ENCODE peak calls at places on chromosomes 16 and 17, in seven cellular contexts. W is NCI-H1930; V is iris pigment epithelial cell; R is A172; N is amniotic stem cell; P is skeletal muscle cell; D is effector CD4-positive, alpha-beta T cell. X is an unnamed sample.

GRCh38 chr16:58678716-58679115 is 5.9 kb downstream of the SLC38A7 start:
- DNase-seq in R (no peak), W (no peak), P (no peak), D (no peak), N (no peak), V (no peak), X (no peak)

GRCh38 chr16:48105456-48105855 is 50.3 kb downstream of the ABCC12 start:
- DNase-seq in P (no peak), D (no peak), R (no peak), N (no peak), W (no peak), V (no peak), X (no peak)

GRCh38 chr17:7834554-7834890 is 505 bp downstream of the KDM6B start:
- DNase-seq in N (no peak), W (no peak), P (no peak), V (peak), D (peak), R (peak), X (no peak)

GRCh38 chr17:36949461-36949927 is 740 bp downstream of the AATF start:
- DNase-seq in R (peak), V (peak), P (no peak), W (no peak), N (no peak), D (no peak), X (peak)

GRCh38 chr16:11109551-11109950 is 146.5 kb downstream of the SOCS1 start:
- DNase-seq in N (no peak), R (no peak), D (no peak), W (no peak), P (no peak), V (no peak), X (no peak)

GRCh38 chr17:40477796-40478195 is 23.6 kb downstream of the TNS4 start:
- DNase-seq in R (no peak), V (no peak), D (no peak), W (no peak), P (no peak), N (no peak), X (no peak)

GRCh38 chr16:17590711-17591654 is 120.2 kb upstream of the XYLT1 start:
- DNase-seq in N (no peak), D (peak), W (no peak), R (no peak), P (no peak), V (no peak), X (no peak)

GRCh38 chr17:28970879-28971278 is 19.6 kb upstream of the PHF12 start:
- DNase-seq in N (no peak), R (no peak), V (no peak), P (no peak), W (no peak), D (no peak), X (no peak)

GRCh38 chr17:30323895-30324319 is 9.9 kb downstream of the TMIGD1 start:
- DNase-seq in W (no peak), V (peak), R (peak), D (peak), N (no peak), P (peak), X (no peak)

GRCh38 chr17:28901866-28902818 is 737 bp downstream of the DHRS13 start:
- DNase-seq in D (peak), V (no peak), W (peak), N (no peak), R (no peak), P (no peak), X (no peak)

GRCh38 chr16:8863594-8864424 is 5.0 kb downstream of the CARHSP1 start:
- DNase-seq in V (no peak), N (no peak), R (no peak), D (no peak), P (no peak), W (no peak), X (no peak)

GRCh38 chr17:71412803-71413202 is 708.0 kb upstream of the SOX9 start:
- DNase-seq in N (peak), P (peak), W (no peak), V (peak), R (peak), D (no peak), X (peak)

GRCh38 chr16:17578921-17579876 is 108.4 kb upstream of the XYLT1 start:
- DNase-seq in P (peak), R (no peak), W (peak), N (peak), V (peak), D (peak), X (no peak)

GRCh38 chr17:34582901-34583245 is 3.5 kb downstream of the TMEM132E start:
- DNase-seq in W (no peak), V (no peak), D (no peak), P (no peak), R (no peak), N (no peak), X (no peak)

GRCh38 chr17:28555022-28555421 is 2.6 kb upstream of the UNC119 start:
- DNase-seq in V (no peak), D (no peak), W (no peak), P (no peak), N (no peak), R (no peak), X (no peak)

GRCh38 chr17:79777844-79778503 is at the start of gene CBX2:
- DNase-seq in N (peak), V (peak), D (peak), R (peak), P (no peak), W (peak), X (no peak)

GRCh38 chr17:66655861-66656260 is 179.1 kb upstream of the CACNG5 start:
- DNase-seq in V (peak), W (no peak), D (no peak), P (peak), R (no peak), N (peak), X (no peak)

GRCh38 chr17:58332720-58333395 is 4.3 kb upstream of the TSPOAP1 start:
- DNase-seq in W (no peak), D (no peak), R (no peak), V (no peak), P (no peak), N (no peak), X (no peak)

GRCh38 chr17:82332669-82333278 is 792 bp downstream of the SECTM1 start:
- DNase-seq in P (no peak), W (no peak), V (peak), N (no peak), R (no peak), D (no peak), X (no peak)

GRCh38 chr17:28244446-28244845 is 74.6 kb upstream of the TMEM97 start:
- DNase-seq in N (no peak), W (no peak), P (no peak), D (no peak), R (no peak), V (no peak), X (no peak)

GRCh38 chr16:77581706-77582105 is 140.6 kb upstream of the NUDT7 start:
- DNase-seq in D (no peak), V (peak), N (no peak), W (no peak), R (no peak), P (no peak), X (no peak)

GRCh38 chr16:3874242-3874641 is 6.3 kb downstream of the CREBBP start:
- DNase-seq in W (no peak), P (no peak), R (no peak), D (no peak), N (no peak), V (no peak), X (no peak)

GRCh38 chr17:61259360-61259759 is 140.3 kb upstream of the TBX2 start:
- DNase-seq in P (no peak), W (no peak), V (no peak), D (no peak), N (no peak), R (no peak), X (no peak)

GRCh38 chr16:75011634-75012307 is 12.9 kb downstream of the ZNRF1 start:
- DNase-seq in V (peak), P (peak), N (peak), D (no peak), W (no peak), R (peak), X (peak)

GRCh38 chr17:77995146-77995852 is 36.8 kb downstream of the TNRC6C start:
- DNase-seq in D (no peak), V (no peak), W (peak), R (no peak), N (no peak), P (no peak), X (no peak)

GRCh38 chr17:5971969-5972368 is 98.2 kb upstream of the WSCD1 start:
- DNase-seq in D (no peak), N (no peak), R (no peak), V (no peak), P (no peak), W (no peak), X (no peak)

GRCh38 chr16:13939821-13940220 is 19.9 kb downstream of the ERCC4 start:
- DNase-seq in R (no peak), D (no peak), P (no peak), V (peak), N (no peak), W (no peak), X (no peak)

GRCh38 chr16:3282103-3282746 is 1.1 kb upstream of the ZNF263 start:
- DNase-seq in W (peak), D (no peak), P (no peak), N (no peak), V (peak), R (no peak), X (no peak)

GRCh38 chr17:58330997-58331814 is 2.6 kb upstream of the TSPOAP1 start:
- DNase-seq in P (no peak), R (no peak), N (no peak), W (no peak), V (no peak), D (peak), X (no peak)

GRCh38 chr16:22070361-22071351 is 21.7 kb upstream of the VWA3A start:
- DNase-seq in P (peak), D (no peak), W (no peak), R (no peak), V (peak), N (no peak), X (no peak)

GRCh38 chr16:68342620-68343019 is 31.8 kb downstream of the PRMT7 start:
- DNase-seq in D (no peak), V (no peak), W (no peak), R (no peak), N (no peak), P (no peak), X (no peak)

GRCh38 chr16:83206426-83206825 is 579.7 kb downstream of the CDH13 start:
- DNase-seq in V (peak), R (peak), W (no peak), P (no peak), D (no peak), N (no peak), X (no peak)

GRCh38 chr16:57061084-57061905 is 31.1 kb upstream of the CPNE2 start:
- DNase-seq in P (no peak), D (no peak), R (peak), V (peak), N (peak), W (no peak), X (no peak)

GRCh38 chr16:66705790-66706505 is 9.4 kb upstream of the CMTM4 start:
- DNase-seq in V (no peak), R (peak), N (no peak), W (no peak), P (no peak), D (no peak), X (no peak)

GRCh38 chr17:148757-149156 is 11.4 kb downstream of the SCGB1C2 start:
- DNase-seq in R (no peak), P (no peak), N (no peak), W (no peak), V (no peak), D (no peak), X (no peak)

GRCh38 chr17:17757391-17757791 is 76.1 kb downstream of the RAI1 start:
- DNase-seq in W (no peak), N (no peak), V (no peak), P (no peak), D (no peak), R (no peak), X (no peak)

GRCh38 chr17:48498168-48498840 is 32.5 kb downstream of the HOXB1 start:
- DNase-seq in N (no peak), D (no peak), W (no peak), P (no peak), V (no peak), R (no peak), X (no peak)

X was measured in HS-27A.